ENCODE peak calls at places on chromosome 1, in five cellular contexts. One of them, this sample, is unnamed.

GRCh38 chr1:180962178-180962577 is 49.5 kb downstream of the KIAA1614 start:
- DNase-seq in fibroblast of lung: no peak
- DNase-seq in PC-3: no peak
- DNase-seq in mesendoderm: no peak
- DNase-seq in mammary epithelial cell: no peak
- DNase-seq in this sample: no peak

GRCh38 chr1:219460561-219461511 is 152.1 kb downstream of the ZC3H11B start:
- DNase-seq in fibroblast of lung: peak
- DNase-seq in PC-3: no peak
- DNase-seq in mesendoderm: no peak
- DNase-seq in mammary epithelial cell: peak
- DNase-seq in this sample: no peak

GRCh38 chr1:224874775-224875174 is 54.7 kb upstream of the DNAH14 start:
- DNase-seq in fibroblast of lung: no peak
- DNase-seq in PC-3: no peak
- DNase-seq in mesendoderm: no peak
- DNase-seq in mammary epithelial cell: no peak
- DNase-seq in this sample: no peak

GRCh38 chr1:112975336-112975735 is 19.3 kb upstream of the SLC16A1 start:
- DNase-seq in fibroblast of lung: peak
- DNase-seq in PC-3: no peak
- DNase-seq in mesendoderm: peak
- DNase-seq in mammary epithelial cell: no peak
- DNase-seq in this sample: no peak

GRCh38 chr1:232950919-232951579 is 638 bp downstream of the NTPCR start:
- DNase-seq in fibroblast of lung: peak
- DNase-seq in PC-3: peak
- DNase-seq in mesendoderm: peak
- DNase-seq in mammary epithelial cell: peak
- DNase-seq in this sample: peak

GRCh38 chr1:25703671-25704637 is 87.4 kb downstream of the MAN1C1 start:
- DNase-seq in fibroblast of lung: no peak
- DNase-seq in PC-3: no peak
- DNase-seq in mesendoderm: no peak
- DNase-seq in mammary epithelial cell: no peak
- DNase-seq in this sample: peak

GRCh38 chr1:212241445-212242287 is 43.5 kb upstream of the PPP2R5A start:
- DNase-seq in fibroblast of lung: no peak
- DNase-seq in PC-3: no peak
- DNase-seq in mesendoderm: no peak
- DNase-seq in mammary epithelial cell: no peak
- DNase-seq in this sample: no peak

GRCh38 chr1:89451011-89451410 is 73.6 kb upstream of the LRRC8B start:
- DNase-seq in fibroblast of lung: peak
- DNase-seq in PC-3: peak
- DNase-seq in mesendoderm: no peak
- DNase-seq in mammary epithelial cell: peak
- DNase-seq in this sample: no peak

GRCh38 chr1:115761601-115762302 is 6.8 kb downstream of the CASQ2 start:
- DNase-seq in fibroblast of lung: no peak
- DNase-seq in PC-3: peak
- DNase-seq in mesendoderm: no peak
- DNase-seq in mammary epithelial cell: no peak
- DNase-seq in this sample: no peak

GRCh38 chr1:115746021-115746690 is 22.4 kb downstream of the CASQ2 start:
- DNase-seq in fibroblast of lung: peak
- DNase-seq in PC-3: peak
- DNase-seq in mesendoderm: no peak
- DNase-seq in mammary epithelial cell: peak
- DNase-seq in this sample: no peak

GRCh38 chr1:39737546-39738169 is 1.0 kb upstream of the PPIE start:
- DNase-seq in fibroblast of lung: peak
- DNase-seq in PC-3: peak
- DNase-seq in mesendoderm: no peak
- DNase-seq in mammary epithelial cell: no peak
- DNase-seq in this sample: no peak

GRCh38 chr1:199932462-199932861 is 95.0 kb upstream of the NR5A2 start:
- DNase-seq in fibroblast of lung: no peak
- DNase-seq in PC-3: peak
- DNase-seq in mesendoderm: no peak
- DNase-seq in mammary epithelial cell: no peak
- DNase-seq in this sample: no peak

GRCh38 chr1:199937161-199937560 is 90.3 kb upstream of the NR5A2 start:
- DNase-seq in fibroblast of lung: no peak
- DNase-seq in PC-3: peak
- DNase-seq in mesendoderm: no peak
- DNase-seq in mammary epithelial cell: no peak
- DNase-seq in this sample: no peak

GRCh38 chr1:199929556-199929955 is 98.0 kb upstream of the NR5A2 start:
- DNase-seq in fibroblast of lung: no peak
- DNase-seq in PC-3: no peak
- DNase-seq in mesendoderm: no peak
- DNase-seq in mammary epithelial cell: no peak
- DNase-seq in this sample: no peak

GRCh38 chr1:199931666-199932377 is 95.7 kb upstream of the NR5A2 start:
- DNase-seq in fibroblast of lung: no peak
- DNase-seq in PC-3: peak
- DNase-seq in mesendoderm: no peak
- DNase-seq in mammary epithelial cell: no peak
- DNase-seq in this sample: peak
- H3K4me3 ChIP-seq in fibroblast of lung: no peak
- H3K4me3 ChIP-seq in PC-3: peak
- H3K4me3 ChIP-seq in mesendoderm: no peak
- H3K4me3 ChIP-seq in mammary epithelial cell: no peak
- H3K4me3 ChIP-seq in this sample: no peak

DNA sequence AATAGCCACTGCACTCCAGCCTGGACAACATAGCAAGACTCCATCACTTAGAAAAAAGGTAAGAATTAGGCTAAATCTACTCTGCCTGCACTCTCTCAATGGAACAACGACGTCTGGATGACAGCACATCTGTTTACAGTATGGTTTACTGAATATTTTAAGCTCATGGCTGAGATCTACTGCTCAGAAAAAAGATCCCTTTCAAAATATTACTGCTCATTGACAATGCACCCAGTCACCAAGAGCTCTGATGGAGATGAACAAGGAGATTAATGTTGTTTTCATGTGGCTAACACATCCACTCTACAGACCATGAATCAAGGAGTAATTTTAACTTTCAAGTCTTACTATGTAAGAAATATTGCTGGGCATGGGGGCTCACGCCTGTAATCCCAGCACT is 58.0 kb downstream of the SLC27A3 start:
- DNase-seq in fibroblast of lung: no peak
- DNase-seq in PC-3: no peak
- DNase-seq in mesendoderm: no peak
- DNase-seq in mammary epithelial cell: no peak
- DNase-seq in this sample: no peak
- H3K4me2 ChIP-seq in fibroblast of lung: no peak
- H3K4me2 ChIP-seq in PC-3: no peak
- H3K4me2 ChIP-seq in mesendoderm: no peak
- H3K4me2 ChIP-seq in mammary epithelial cell: no peak
- H3K4me2 ChIP-seq in this sample: no peak

GRCh38 chr1:86990826-86991225 is 76.4 kb downstream of the HS2ST1 start:
- DNase-seq in fibroblast of lung: no peak
- DNase-seq in PC-3: no peak
- DNase-seq in mesendoderm: no peak
- DNase-seq in mammary epithelial cell: no peak
- DNase-seq in this sample: no peak
- H3K4me3 ChIP-seq in fibroblast of lung: no peak
- H3K4me3 ChIP-seq in PC-3: no peak
- H3K4me3 ChIP-seq in mesendoderm: no peak
- H3K4me3 ChIP-seq in mammary epithelial cell: no peak
- H3K4me3 ChIP-seq in this sample: no peak

DNA sequence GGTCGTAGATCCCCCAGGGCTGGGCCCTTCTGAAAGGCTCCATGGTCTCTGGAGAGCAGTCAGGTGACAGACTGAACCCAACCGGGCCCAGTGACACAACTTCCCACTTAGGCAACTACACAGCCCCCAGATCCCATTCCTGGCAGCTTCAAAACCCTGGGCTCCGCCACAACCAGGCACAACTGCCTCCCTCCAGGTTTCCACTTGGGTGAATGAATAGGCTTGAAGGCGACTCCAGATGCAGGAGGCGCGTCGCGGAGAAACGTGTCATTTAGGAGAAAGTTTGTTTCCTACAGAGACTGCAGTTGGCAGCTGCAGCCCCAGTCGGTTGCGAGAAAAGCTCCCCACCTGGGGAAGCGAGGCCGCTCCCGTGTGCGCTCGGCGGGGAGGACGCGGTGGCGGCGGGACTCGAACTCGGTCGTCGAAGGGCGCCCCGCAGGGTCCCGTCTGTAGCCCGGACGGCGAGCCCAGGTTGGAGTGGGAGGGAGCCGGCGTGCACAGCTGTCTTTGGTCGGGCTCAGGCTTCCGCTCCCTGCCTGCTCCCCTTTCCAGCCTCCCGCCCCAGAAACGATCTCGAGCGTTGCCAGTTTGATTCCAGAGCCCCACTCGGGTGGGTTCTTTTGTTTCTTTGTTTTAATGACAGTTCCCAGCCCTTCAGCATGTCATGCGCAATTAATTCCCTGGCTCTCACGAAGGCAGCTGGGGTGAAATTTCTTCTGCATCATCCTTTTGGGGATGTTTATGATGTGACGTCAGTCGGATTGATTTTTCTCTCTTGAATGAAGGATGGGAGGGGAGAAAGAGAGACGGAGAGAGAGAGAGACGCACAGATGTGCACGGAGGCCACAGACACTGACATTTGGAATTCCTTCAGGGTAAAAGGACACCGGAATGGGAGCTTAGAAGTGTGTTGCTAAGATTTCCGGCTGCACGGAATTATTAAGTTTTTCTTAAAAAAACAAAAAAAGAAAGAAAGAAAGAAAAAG is 862 bp upstream of the SGIP1 start:
- DNase-seq in fibroblast of lung: peak
- DNase-seq in PC-3: no peak
- DNase-seq in mesendoderm: peak
- DNase-seq in mammary epithelial cell: no peak
- DNase-seq in this sample: no peak
- H3K4me2 ChIP-seq in fibroblast of lung: peak
- H3K4me2 ChIP-seq in PC-3: no peak
- H3K4me2 ChIP-seq in mesendoderm: peak
- H3K4me2 ChIP-seq in mammary epithelial cell: peak
- H3K4me2 ChIP-seq in this sample: no peak

DNA sequence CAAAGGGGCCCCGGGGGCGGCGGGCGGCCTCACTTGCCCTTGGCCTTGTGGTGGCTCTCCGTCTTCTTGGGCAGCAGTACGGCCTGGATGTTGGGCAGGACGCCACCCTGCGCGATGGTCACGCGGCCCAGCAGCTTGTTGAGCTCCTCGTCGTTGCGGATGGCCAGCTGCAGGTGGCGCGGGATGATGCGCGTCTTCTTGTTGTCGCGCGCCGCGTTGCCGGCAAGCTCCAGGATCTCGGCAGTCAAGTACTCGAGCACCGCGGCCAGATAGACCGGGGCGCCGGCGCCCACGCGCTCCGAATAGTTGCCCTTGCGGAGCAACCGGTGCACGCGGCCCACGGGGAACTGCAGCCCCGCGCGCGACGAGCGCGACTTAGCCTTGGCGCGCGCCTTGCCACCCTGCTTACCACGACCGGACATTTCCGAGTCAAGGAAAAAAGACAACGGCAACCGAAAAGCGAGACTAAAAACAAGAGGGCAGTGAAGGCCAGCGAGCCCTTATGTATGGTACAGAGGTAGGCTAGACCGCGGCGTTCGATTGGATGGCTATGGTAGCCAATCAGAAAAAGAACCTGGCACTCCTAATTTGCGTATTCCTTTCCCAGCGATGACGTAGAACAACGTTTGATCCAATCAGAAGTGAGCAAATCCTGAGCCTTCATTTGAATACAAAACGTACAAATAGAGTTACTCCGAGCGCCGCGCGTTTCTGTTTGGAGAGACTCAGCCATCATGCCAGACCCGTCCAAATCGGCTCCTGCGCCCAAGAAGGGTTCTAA is 29.6 kb upstream of the RNF187 start:
- DNase-seq in fibroblast of lung: peak
- DNase-seq in PC-3: peak
- DNase-seq in mesendoderm: peak
- DNase-seq in mammary epithelial cell: peak
- DNase-seq in this sample: no peak
- H3K4me3 ChIP-seq in fibroblast of lung: peak
- H3K4me3 ChIP-seq in PC-3: peak
- H3K4me3 ChIP-seq in mesendoderm: peak
- H3K4me3 ChIP-seq in mammary epithelial cell: peak
- H3K4me3 ChIP-seq in this sample: no peak